ENCODE peak calls at places on chromosomes 6 and 20, in ten cellular contexts. Y is H9; M is lung; O is psoas muscle; A is CD8-positive, alpha-beta T cell; C is WERI-Rb-1; W is IMR-90; X is body of pancreas; U is lower lobe of right lung; L is esophagus squamous epithelium. H is an unnamed sample. For H3K9me3, the result is how much of the 10 kb centered on the place peaks cover.

GRCh38 chr6:37689356-37689755 is 8.3 kb downstream of the MDGA1 start:
- DNase-seq in U (no peak), O (no peak), C (no peak), L (no peak), Y (no peak), X (no peak), A (no peak), W (peak), M (no peak), H (no peak)

GRCh38 chr6:142907544-142907943 is 37.4 kb downstream of the HIVEP2 start:
- DNase-seq in C (no peak), W (no peak), M (no peak), X (no peak), Y (no peak), L (no peak), A (peak), U (no peak), O (no peak), H (no peak)

GRCh38 chr20:2237059-2237458 is 58.7 kb upstream of the TGM3 start:
- DNase-seq in A (no peak), U (no peak), L (no peak), M (no peak), X (peak), W (peak), Y (peak), O (peak), C (no peak), H (peak)

GRCh38 chr20:59123011-59123676 is 40.5 kb upstream of the ZNF831 start:
- DNase-seq in X (no peak), L (no peak), M (no peak), W (no peak), Y (no peak), A (peak), O (no peak), U (no peak), C (no peak), H (no peak)

GRCh38 chr6:149439626-149440025 is 39.6 kb downstream of the SUMO4 start:
- DNase-seq in A (no peak), M (no peak), U (no peak), X (no peak), W (no peak), O (no peak), Y (no peak), C (no peak), L (no peak), H (no peak)

GRCh38 chr6:158475344-158476302 is 84.3 kb upstream of the TMEM181 start:
- DNase-seq in X (peak), L (no peak), C (peak), Y (no peak), O (no peak), U (no peak), A (no peak), W (peak), M (no peak), H (no peak)

GRCh38 chr6:161242779-161243693 is 30.8 kb downstream of the AGPAT4 start:
- DNase-seq in Y (peak), U (peak), W (peak), O (peak), X (no peak), A (peak), L (no peak), C (no peak), M (no peak), H (no peak)

GRCh38 chr20:956330-956951 is 40.3 kb upstream of the ANGPT4 start:
- DNase-seq in W (peak), U (peak), X (peak), M (peak), O (peak), L (peak), A (peak), Y (peak), C (peak), H (peak)

GRCh38 chr6:15260099-15260821 is 14.4 kb downstream of the JARID2 start:
- DNase-seq in C (no peak), W (peak), M (no peak), Y (no peak), O (no peak), X (no peak), L (no peak), U (no peak), A (no peak), H (no peak)

DNA sequence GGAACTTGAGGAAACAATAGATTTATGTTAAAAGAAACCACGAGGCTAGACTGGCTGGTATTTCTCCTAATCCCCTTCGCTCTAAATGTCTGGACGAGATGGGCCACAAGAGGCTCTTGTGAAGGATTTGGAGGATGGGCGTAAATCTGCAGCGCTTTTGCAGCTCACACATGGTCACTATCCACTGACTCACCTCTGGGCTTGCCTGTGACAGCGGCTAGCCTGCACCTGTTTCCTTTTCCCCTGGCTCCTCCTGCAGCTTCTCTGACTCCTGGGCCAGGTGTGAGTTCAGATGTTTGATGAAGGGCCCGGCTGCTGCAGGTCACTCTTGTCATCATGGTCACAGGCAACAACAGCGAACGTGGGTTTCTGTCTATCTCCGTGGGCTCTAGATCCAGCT is 629.4 kb downstream of the CBLN4 start:
- DNase-seq in A (peak), W (no peak), X (no peak), Y (peak), O (no peak), U (no peak), M (no peak), L (no peak), C (no peak), H (no peak)
- H3K9me3 ChIP-seq in A (under half), W (under half), X (under half), Y (under half), O (under half), U (under half), M (under half), L (under half), C (under half), H (under half)

GRCh38 chr20:18537651-18538050 is 29.6 kb upstream of the SMIM26 start:
- DNase-seq in C (no peak), X (no peak), A (no peak), W (peak), L (no peak), Y (no peak), M (no peak), O (no peak), U (no peak), H (no peak)

GRCh38 chr20:18527836-18528235 is 20.1 kb downstream of the SEC23B start:
- DNase-seq in C (no peak), M (no peak), L (no peak), U (no peak), Y (no peak), A (no peak), O (no peak), W (peak), X (no peak), H (no peak)

GRCh38 chr20:18533491-18533890 is 25.8 kb downstream of the SEC23B start:
- DNase-seq in X (no peak), A (no peak), Y (no peak), O (no peak), M (no peak), U (no peak), C (no peak), W (no peak), L (no peak), H (no peak)

GRCh38 chr20:18533978-18534644 is 26.4 kb downstream of the SEC23B start:
- DNase-seq in X (no peak), L (no peak), M (no peak), U (no peak), A (no peak), O (no peak), Y (no peak), C (no peak), W (no peak), H (no peak)

GRCh38 chr20:18532626-18533025 is 24.9 kb downstream of the SEC23B start:
- DNase-seq in Y (no peak), U (no peak), X (no peak), M (no peak), A (no peak), O (no peak), L (no peak), W (no peak), C (no peak), H (no peak)
- TF ChIP-seq CTCF in Y (no peak), U (no peak), X (no peak), M (no peak), A (no peak), O (no peak), L (no peak), W (no peak), C (no peak), H (no peak)

GRCh38 chr20:51583499-51583898 is 41.0 kb upstream of the NFATC2 start:
- DNase-seq in M (no peak), X (no peak), U (no peak), Y (no peak), A (no peak), L (no peak), C (no peak), O (no peak), W (no peak), H (no peak)
- H3K9me3 ChIP-seq in M (under half), X (under half), U (under half), Y (under half), A (under half), L (under half), C (under half), O (under half), W (under half), H (under half)

GRCh38 chr20:46786566-46786965 is 77.1 kb downstream of the SLC2A10 start:
- DNase-seq in Y (no peak), C (no peak), A (no peak), M (no peak), X (no peak), U (no peak), L (no peak), O (no peak), W (no peak), H (no peak)
- TF ChIP-seq CTCF in Y (no peak), C (no peak), A (no peak), M (no peak), X (no peak), U (no peak), L (no peak), O (no peak), W (no peak), H (no peak)

GRCh38 chr20:49288250-49288751 is 10.4 kb upstream of the ZNFX1 start:
- DNase-seq in X (no peak), O (no peak), M (no peak), W (no peak), Y (no peak), U (no peak), L (no peak), C (no peak), A (no peak), H (no peak)

GRCh38 chr20:49285233-49285668 is 7.4 kb upstream of the ZNFX1 start:
- DNase-seq in Y (no peak), C (no peak), A (no peak), M (no peak), W (no peak), U (no peak), L (no peak), X (no peak), O (no peak), H (no peak)

GRCh38 chr20:49287555-49288249 is 9.8 kb upstream of the ZNFX1 start:
- DNase-seq in W (peak), U (no peak), X (no peak), O (no peak), C (no peak), Y (no peak), M (no peak), A (no peak), L (no peak), H (no peak)

GRCh38 chr20:49285813-49286494 is 8.1 kb upstream of the ZNFX1 start:
- DNase-seq in W (no peak), U (no peak), A (no peak), O (no peak), Y (no peak), C (no peak), L (no peak), X (no peak), M (no peak), H (no peak)

DNA sequence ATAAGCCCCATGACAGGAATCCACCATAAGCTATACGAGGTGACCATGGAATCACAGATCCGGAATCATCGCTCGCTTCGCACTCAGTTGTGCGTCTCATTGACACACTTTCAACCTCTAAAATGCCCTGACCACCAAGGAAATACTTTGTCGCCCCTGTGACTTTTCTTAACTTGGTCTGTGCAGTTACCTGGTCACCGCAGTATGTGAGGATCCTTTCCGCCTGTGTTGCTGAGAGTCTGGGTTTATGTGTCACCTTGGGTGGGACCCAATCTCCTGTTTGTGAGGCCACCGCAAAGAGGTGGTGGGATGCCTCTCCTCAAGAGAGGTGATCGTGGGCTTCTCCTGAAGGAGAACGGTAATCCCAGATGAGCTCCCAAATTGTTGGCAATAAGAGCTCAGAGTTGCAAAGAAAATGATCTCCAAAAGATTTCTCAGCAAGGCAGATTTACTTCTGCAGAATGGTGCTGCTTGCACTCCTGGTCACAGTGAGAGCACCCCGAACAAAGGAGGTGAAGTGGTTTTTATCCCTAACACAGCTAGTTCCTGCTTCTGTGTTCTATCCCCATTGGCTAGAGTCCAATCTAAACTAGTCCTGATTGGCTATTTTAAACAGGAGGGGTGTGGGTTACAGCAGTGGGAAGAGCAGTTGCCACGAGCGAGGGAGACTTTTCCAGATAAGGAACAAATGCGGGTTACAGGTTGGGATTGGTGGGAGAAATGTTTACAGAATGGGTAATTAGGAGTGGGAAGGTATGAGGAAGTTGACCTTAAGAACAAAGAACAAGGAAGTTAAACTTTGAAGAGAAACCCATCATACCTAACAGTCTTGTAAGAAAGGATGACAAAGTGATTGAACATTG is 9.1 kb upstream of the ZNFX1 start:
- DNase-seq in C (no peak), O (no peak), M (no peak), W (peak), A (no peak), Y (no peak), U (no peak), X (no peak), L (no peak), H (no peak)
- H3K9me3 ChIP-seq in C (under half), O (under half), M (under half), W (under half), A (under half), Y (under half), U (under half), X (under half), L (under half), H (under half)

DNA sequence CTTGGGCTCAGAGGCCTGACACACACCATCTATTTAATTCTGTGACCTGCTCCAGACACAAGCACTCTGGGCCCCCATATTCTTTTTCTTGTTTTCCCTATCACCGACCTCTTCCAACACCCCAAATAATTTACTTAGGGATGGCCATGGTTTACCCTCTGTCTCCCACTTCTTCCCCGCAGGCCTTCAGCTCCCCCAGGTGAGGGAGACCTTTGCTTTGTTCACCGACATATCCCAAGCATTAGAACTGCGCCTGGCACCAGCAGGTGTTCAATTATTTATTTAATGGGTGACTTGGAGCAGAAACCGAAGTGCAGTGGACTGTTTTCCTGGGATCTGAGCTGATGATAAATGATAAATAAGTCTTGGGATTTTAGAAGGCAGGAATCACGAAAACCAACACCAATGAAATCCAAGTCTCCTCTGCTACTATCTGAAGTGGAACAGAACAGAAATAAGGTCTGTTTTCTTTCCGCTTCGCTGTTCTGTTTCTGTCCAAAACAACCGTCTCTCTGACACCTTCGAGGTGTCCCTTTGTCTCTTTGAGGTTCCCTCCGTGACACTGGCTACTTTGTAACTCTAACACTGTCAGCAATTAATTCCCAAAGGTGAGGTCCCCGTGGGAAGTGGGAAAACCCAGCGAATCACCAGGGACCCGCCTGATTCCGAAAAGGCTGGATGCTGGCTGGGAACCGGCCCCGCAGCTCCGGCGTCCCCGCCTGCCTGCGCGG is 1.1 kb upstream of the RIN2 start:
- DNase-seq in L (no peak), O (no peak), M (no peak), A (no peak), X (peak), U (no peak), C (no peak), W (no peak), Y (no peak), H (no peak)
- TF ChIP-seq CTCF in L (no peak), O (no peak), M (no peak), A (no peak), X (no peak), U (no peak), C (no peak), W (no peak), Y (no peak), H (no peak)

DNA sequence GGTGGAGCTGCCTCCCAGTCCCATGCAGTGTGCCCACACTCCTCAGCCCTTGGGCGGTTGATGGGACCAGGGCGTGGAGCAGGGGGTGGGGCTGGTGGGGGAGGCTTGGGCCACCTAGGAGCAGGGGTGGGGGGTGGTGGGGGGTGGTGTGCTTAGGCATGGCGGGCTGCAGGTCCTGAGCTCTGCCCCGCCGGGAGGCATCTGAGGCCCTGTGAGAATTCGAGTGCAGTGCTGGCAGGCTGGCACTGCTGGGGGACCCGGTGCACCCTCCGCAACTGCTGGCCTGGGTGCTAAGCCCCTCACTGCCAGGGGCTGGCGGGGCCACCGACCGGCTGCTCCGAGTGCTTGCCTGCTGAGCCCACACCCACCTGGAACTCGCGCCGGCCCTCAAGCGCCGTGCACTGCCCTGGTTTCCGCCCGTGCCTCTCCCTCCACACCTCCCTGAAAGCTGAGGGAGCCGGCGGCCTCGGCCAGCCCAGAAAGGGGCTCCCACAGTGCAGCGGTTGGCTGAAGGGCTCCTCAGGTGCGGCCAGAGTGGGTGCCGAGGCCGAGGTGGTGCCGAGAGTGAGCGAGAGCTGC is 59.6 kb upstream of the PRL start:
- DNase-seq in O (no peak), A (no peak), C (no peak), X (no peak), U (no peak), M (no peak), Y (no peak), W (no peak), L (no peak), H (no peak)
- H3K9me3 ChIP-seq in O (under half), A (under half), C (under half), X (under half), U (under half), M (under half), Y (under half), W (under half), L (under half), H (under half)

DNA sequence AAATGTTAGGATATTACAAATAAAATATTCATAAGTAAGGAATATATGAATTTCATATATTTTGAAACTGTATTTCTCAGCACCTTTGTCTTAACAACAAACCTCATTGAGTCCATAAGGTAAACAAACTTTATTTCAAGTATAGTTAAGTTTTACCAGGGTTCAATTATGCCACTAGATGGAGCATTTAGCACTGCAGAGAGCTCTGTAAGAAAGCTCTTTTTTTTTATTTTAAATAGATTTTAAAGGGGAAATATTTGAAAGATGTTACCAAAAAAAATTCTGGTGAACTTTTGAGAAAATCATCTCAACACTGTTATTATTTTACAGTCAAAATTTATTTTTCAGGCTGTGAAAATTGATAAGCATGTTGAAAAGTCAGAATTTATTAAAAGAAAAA is 955.2 kb upstream of the EYS start:
- DNase-seq in Y (no peak), A (no peak), O (no peak), C (no peak), W (peak), L (no peak), U (no peak), M (no peak), X (no peak), H (no peak)
- TF ChIP-seq CTCF in Y (peak), A (no peak), O (no peak), C (no peak), W (peak), L (no peak), U (no peak), M (no peak), X (no peak), H (peak)